ENCODE peak calls at places on chromosome 10, in seven cellular contexts. U, B, T, O, H, Y and M are unnamed samples.

GRCh38 chr10:10208156-10208555 is 809.5 kb upstream of the CELF2 start:
- DNase-seq in U (no peak), Y (no peak), O (no peak), B (no peak), T (no peak), H (peak; percentile 51), M (no peak)

GRCh38 chr10:34449836-34450235 is 365.3 kb downstream of the PARD3 start:
- DNase-seq in O (no peak), B (no peak), Y (no peak), U (no peak), H (no peak), T (no peak), M (no peak)

GRCh38 chr10:43644252-43644651 is 4.4 kb downstream of the ZNF32 start:
- DNase-seq in H (peak; percentile 48), T (no peak), B (no peak), U (no peak), Y (peak; percentile 37), O (no peak), M (no peak)

GRCh38 chr10:101071266-101071884 is 9.6 kb downstream of the KAZALD1 start:
- DNase-seq in H (peak; percentile 98), U (peak; percentile 79), O (no peak), Y (no peak), T (no peak), B (no peak), M (no peak)

GRCh38 chr10:33612551-33612950 is 278.1 kb upstream of the NRP1 start:
- DNase-seq in O (no peak), B (no peak), T (no peak), Y (no peak), H (no peak), U (no peak), M (no peak)

GRCh38 chr10:92690211-92691041 is 671 bp downstream of the HHEX start:
- DNase-seq in H (peak; percentile 68), Y (peak; percentile 51), O (peak; percentile 68), U (peak; percentile 87), B (peak; percentile 12), T (peak; percentile 67), M (peak; percentile 76)

GRCh38 chr10:6165221-6165725 is 37.5 kb upstream of the PFKFB3 start:
- DNase-seq in T (no peak), Y (no peak), O (no peak), U (no peak), B (no peak), H (no peak), M (no peak)

GRCh38 chr10:69405221-69405620 is 11.5 kb downstream of the TACR2 start:
- DNase-seq in T (no peak), Y (no peak), U (no peak), H (no peak), B (no peak), O (no peak), M (no peak)

GRCh38 chr10:80144302-80145131 is 12.0 kb downstream of the PLAC9 start:
- DNase-seq in U (no peak), Y (no peak), H (peak; percentile 44), B (no peak), O (no peak), T (peak; percentile 44), M (no peak)

GRCh38 chr10:16470747-16471146 is 33.9 kb downstream of the PTER start:
- DNase-seq in O (no peak), H (no peak), B (no peak), T (no peak), Y (no peak), U (no peak), M (no peak)

GRCh38 chr10:112332022-112332421 is 41.9 kb upstream of the ACSL5 start:
- DNase-seq in B (no peak), O (no peak), T (no peak), U (no peak), Y (no peak), H (no peak), M (no peak)

GRCh38 chr10:5890519-5890878 is 456 bp downstream of the FBH1 start:
- DNase-seq in Y (peak; percentile 43), U (no peak), T (no peak), B (no peak), H (peak; percentile 70), O (peak; percentile 30), M (no peak)

GRCh38 chr10:61791216-61791615 is 110.3 kb upstream of the ARID5B start:
- DNase-seq in B (no peak), H (no peak), U (no peak), T (no peak), Y (no peak), O (no peak), M (no peak)

GRCh38 chr10:28530751-28531150 is 2.2 kb upstream of the WAC start:
- DNase-seq in B (no peak), H (no peak), T (no peak), O (no peak), Y (no peak), U (no peak), M (no peak)

GRCh38 chr10:43282881-43283280 is 16.0 kb upstream of the RASGEF1A start:
- DNase-seq in O (no peak), B (no peak), H (no peak), T (no peak), U (no peak), Y (peak; percentile 70), M (no peak)

GRCh38 chr10:102540023-102540422 is 36.3 kb downstream of the SUFU start:
- DNase-seq in B (no peak), U (peak; percentile 1), Y (no peak), T (no peak), O (no peak), H (peak; percentile 53), M (no peak)

GRCh38 chr10:63494951-63495350 is 26.2 kb upstream of the REEP3 start:
- DNase-seq in H (no peak), T (no peak), U (no peak), Y (peak; percentile 75), O (no peak), B (no peak), M (no peak)

GRCh38 chr10:110918633-110919348 is at the start of gene BBIP1:
- DNase-seq in O (peak; percentile 96), U (no peak), H (peak; percentile 96), B (no peak), T (no peak), Y (peak; percentile 100), M (peak; percentile 100)

GRCh38 chr10:21030096-21030495 is 133.0 kb upstream of the NEBL start:
- DNase-seq in O (no peak), H (no peak), Y (no peak), B (no peak), T (no peak), U (peak; percentile 66), M (no peak)

GRCh38 chr10:113518415-113518814 is 34.4 kb upstream of the HABP2 start:
- DNase-seq in B (no peak), O (no peak), T (no peak), U (no peak), Y (no peak), H (no peak), M (no peak)

GRCh38 chr10:129959544-129960492 is 4.3 kb downstream of the EBF3 start:
- DNase-seq in Y (no peak), T (peak; percentile 15), O (no peak), U (no peak), H (no peak), B (no peak), M (no peak)
- H3K27ac ChIP-seq in Y (no peak overlapping the region), T (no peak overlapping the region), O (peak overlapping the region; percentile 94), U (no peak overlapping the region), H (no peak overlapping the region), B (no peak overlapping the region), M (no peak overlapping the region)

DNA sequence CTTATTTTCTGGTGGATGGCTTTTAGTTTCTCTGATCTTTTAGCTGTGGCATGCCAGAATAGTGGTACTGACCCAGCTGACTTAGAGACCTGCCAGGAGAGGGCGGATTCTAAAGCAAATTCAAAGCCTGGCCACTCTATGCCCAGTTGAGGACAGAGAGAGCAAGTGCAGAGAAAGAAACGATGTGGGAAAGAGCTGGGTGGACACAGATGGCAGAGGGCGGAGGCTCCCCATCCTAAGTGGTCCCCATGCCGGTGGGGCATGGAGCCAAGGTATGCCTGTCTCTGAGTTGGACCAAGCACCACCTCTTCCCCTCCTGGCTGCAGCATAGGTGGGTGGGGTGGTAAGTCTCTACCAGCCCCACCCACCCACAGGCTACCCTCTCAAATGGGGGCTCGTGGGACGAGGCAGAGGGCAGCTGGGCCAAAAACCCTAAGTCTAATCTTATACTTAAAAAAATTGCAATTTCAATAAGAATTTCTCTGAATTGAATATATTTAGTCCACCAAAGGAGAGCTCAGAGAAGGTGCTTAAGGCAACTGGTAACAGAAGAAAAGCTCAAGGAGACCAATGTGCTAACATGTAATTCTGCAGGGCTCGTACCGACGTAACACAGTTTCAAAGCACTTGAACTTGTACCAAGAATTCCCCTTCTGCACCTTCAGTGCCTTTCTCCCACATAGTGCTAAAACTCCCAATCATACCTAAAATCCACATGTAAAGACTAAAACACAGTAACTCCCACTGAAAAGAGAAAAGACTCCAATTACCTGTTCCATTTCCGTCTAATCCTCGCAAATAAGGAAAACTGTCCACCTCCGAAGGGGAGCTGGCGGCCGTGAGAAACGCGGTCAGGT is 85.7 kb upstream of the NMT2 start:
- DNase-seq in T (no peak), O (no peak), U (no peak), H (no peak), B (no peak), Y (no peak), M (no peak)
- H3K4me3 ChIP-seq in T (peak overlapping the region; percentile 23), O (peak overlapping the region; percentile 39), U (peak overlapping the region; percentile 23), H (no peak overlapping the region), B (peak overlapping the region; percentile 50), Y (no peak overlapping the region), M (no peak overlapping the region)

GRCh38 chr10:130177250-130177649 is 41.1 kb downstream of the GLRX3 start:
- DNase-seq in U (no peak), B (no peak), Y (no peak), T (no peak), H (no peak), O (no peak), M (no peak)

GRCh38 chr10:130174343-130174742 is 38.2 kb downstream of the GLRX3 start:
- DNase-seq in T (no peak), H (no peak), Y (no peak), B (no peak), U (no peak), O (no peak), M (no peak)

GRCh38 chr10:130181858-130182257 is 45.7 kb downstream of the GLRX3 start:
- DNase-seq in U (no peak), H (no peak), O (no peak), T (no peak), Y (no peak), B (no peak), M (no peak)

GRCh38 chr10:130175074-130175473 is 38.9 kb downstream of the GLRX3 start:
- DNase-seq in T (no peak), B (no peak), H (no peak), O (no peak), U (no peak), Y (no peak), M (no peak)

GRCh38 chr10:130179640-130180039 is 43.4 kb downstream of the GLRX3 start:
- DNase-seq in T (no peak), B (no peak), U (no peak), Y (peak; percentile 89), H (peak; percentile 83), O (no peak), M (peak; percentile 14)
- H3K4me1 ChIP-seq in T (peaks cover 9% of the 10 kb centered on the region), B (no peaks in the 10 kb centered on the region), U (peaks cover 8% of the 10 kb centered on the region), Y (no peaks in the 10 kb centered on the region), H (no peaks in the 10 kb centered on the region), O (peaks cover 5% of the 10 kb centered on the region), M (no peaks in the 10 kb centered on the region)

GRCh38 chr10:87652261-87652660 is 7.4 kb upstream of the PAPSS2 start:
- DNase-seq in O (no peak), U (no peak), H (no peak), T (no peak), Y (no peak), B (no peak), M (no peak)
- H3K27ac ChIP-seq in O (no peak overlapping the region), U (no peak overlapping the region), H (no peak overlapping the region), T (no peak overlapping the region), Y (no peak overlapping the region), B (no peak overlapping the region), M (no peak overlapping the region)